ENCODE peak calls at places on chromosomes 4 and X, in seven cellular contexts. W, X, Y, F, K, R and C are unnamed samples.

GRCh38 chrX:148771440-148771839 is 271.0 kb downstream of the AFF2 start:
- DNase-seq in K (no peak), Y (no peak), W (peak; percentile 12), F (no peak), X (no peak), R (no peak), C (no peak)

GRCh38 chr4:154491731-154492249 is at the start of gene DCHS2:
- DNase-seq in Y (peak; percentile 53), X (peak; percentile 5), K (peak; percentile 26), W (peak; percentile 4), F (peak; percentile 53), R (peak; percentile 70), C (no peak)

GRCh38 chrX:45849261-45849660 is 648.6 kb upstream of the DIPK2B start:
- DNase-seq in K (no peak), W (peak; percentile 84), F (no peak), X (peak; percentile 85), Y (peak; percentile 30), R (no peak), C (peak; percentile 45)

GRCh38 chr4:97761760-97762512 is 381.3 kb downstream of the STPG2 start:
- DNase-seq in Y (peak; percentile 15), F (no peak), R (no peak), K (no peak), W (no peak), X (no peak), C (no peak)

GRCh38 chr4:105147226-105148151 is 813 bp downstream of the TET2 start:
- DNase-seq in F (peak; percentile 55), Y (peak; percentile 66), X (peak; percentile 22), K (peak; percentile 34), R (peak; percentile 61), W (peak; percentile 49), C (peak; percentile 27)

GRCh38 chr4:106048250-106048931 is 153.1 kb downstream of the NPNT start:
- DNase-seq in F (no peak), K (no peak), W (no peak), X (no peak), R (no peak), Y (peak; percentile 6), C (no peak)

GRCh38 chr4:23934223-23934622 is 44.4 kb upstream of the PPARGC1A start:
- DNase-seq in F (no peak), W (no peak), K (no peak), R (no peak), X (no peak), Y (no peak), C (no peak)

GRCh38 chrX:20361890-20362262 is 95.2 kb upstream of the RPS6KA3 start:
- DNase-seq in X (peak; percentile 63), K (no peak), Y (peak; percentile 25), R (no peak), W (no peak), F (no peak), C (no peak)

GRCh38 chr4:3205995-3206394 is 43.0 kb upstream of the MSANTD1 start:
- DNase-seq in R (peak; percentile 85), W (no peak), F (no peak), X (no peak), Y (no peak), K (no peak), C (no peak)

GRCh38 chr4:3204021-3204431 is 44.9 kb upstream of the MSANTD1 start:
- DNase-seq in W (no peak), R (no peak), K (peak; percentile 35), Y (no peak), F (no peak), X (no peak), C (no peak)

GRCh38 chr4:3207531-3208037 is 41.4 kb upstream of the MSANTD1 start:
- DNase-seq in Y (no peak), F (no peak), W (no peak), X (no peak), K (no peak), R (no peak), C (no peak)

GRCh38 chr4:3208826-3209225 is 40.1 kb upstream of the MSANTD1 start:
- DNase-seq in K (no peak), F (no peak), W (no peak), Y (no peak), X (no peak), R (no peak), C (no peak)

GRCh38 chr4:3206439-3207100 is 42.4 kb upstream of the MSANTD1 start:
- DNase-seq in Y (no peak), X (no peak), R (no peak), K (no peak), W (no peak), F (no peak), C (no peak)
- H3K36me3 ChIP-seq in Y (peaks cover 30% of the 10 kb centered on the region), X (peaks cover 8% of the 10 kb centered on the region), R (no peaks in the 10 kb centered on the region), K (no peaks in the 10 kb centered on the region), W (peaks cover 5% of the 10 kb centered on the region), F (peaks cover 10% of the 10 kb centered on the region), C (peaks cover 33% of the 10 kb centered on the region)

GRCh38 chrX:2389324-2389723 is 111.5 kb downstream of the DHRSX start:
- DNase-seq in R (no peak), Y (no peak), X (no peak), W (no peak), K (no peak), F (no peak), C (no peak)

GRCh38 chrX:2385224-2385623 is 115.6 kb downstream of the DHRSX start:
- DNase-seq in F (no peak), Y (no peak), W (peak; percentile 86), K (no peak), R (no peak), X (peak; percentile 22), C (no peak)

GRCh38 chrX:2390754-2391153 is 110.0 kb downstream of the DHRSX start:
- DNase-seq in W (no peak), Y (no peak), F (no peak), K (no peak), X (no peak), R (no peak), C (no peak)

GRCh38 chrX:2388669-2389068 is 112.1 kb downstream of the DHRSX start:
- DNase-seq in F (no peak), Y (no peak), K (no peak), X (no peak), W (no peak), R (no peak), C (no peak)

DNA sequence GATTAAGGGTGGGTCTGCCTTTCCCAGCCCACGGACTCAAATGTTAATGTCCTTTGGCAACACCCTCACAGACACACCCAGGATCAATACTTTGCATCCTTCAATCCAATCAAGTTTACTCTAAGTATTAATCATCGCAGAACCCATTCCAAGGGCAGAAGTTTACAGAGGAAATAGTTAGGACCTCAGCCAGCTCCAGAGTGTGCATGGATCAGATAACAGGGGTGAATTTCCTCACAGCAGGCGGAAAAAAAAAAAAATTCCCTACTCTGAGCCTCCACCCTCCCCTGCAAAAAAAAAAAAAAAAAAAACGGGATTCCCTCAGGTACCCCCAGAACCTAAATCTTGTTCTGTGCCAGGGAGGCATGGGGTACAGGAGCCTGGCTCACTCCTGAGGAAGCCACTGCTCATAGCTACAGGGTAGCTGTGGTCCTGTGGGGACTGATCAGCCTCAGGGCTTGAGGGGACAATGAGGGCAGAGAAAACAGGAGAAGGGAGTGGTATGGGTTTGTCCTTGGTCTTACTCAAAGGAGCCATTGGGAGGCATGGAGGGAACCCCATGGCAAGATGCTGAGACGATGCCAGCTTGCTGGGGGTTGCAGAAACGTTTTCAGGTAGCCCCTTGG is 113.0 kb downstream of the DHRSX start:
- DNase-seq in X (peak; percentile 39), F (no peak), Y (no peak), W (no peak), K (no peak), R (no peak), C (no peak)
- H3K27ac ChIP-seq in X (no peak overlapping the region), F (no peak overlapping the region), Y (no peak overlapping the region), W (no peak overlapping the region), K (no peak overlapping the region), R (no peak overlapping the region), C (no peak overlapping the region)

GRCh38 chr4:155665054-155665453 is 1.6 kb upstream of the GUCY1A1 start:
- DNase-seq in R (no peak), K (no peak), X (no peak), W (no peak), Y (no peak), F (no peak), C (no peak)

GRCh38 chr4:155672342-155672741 is 5.7 kb downstream of the GUCY1A1 start:
- DNase-seq in F (no peak), X (peak; percentile 45), Y (peak; percentile 19), W (no peak), K (no peak), R (no peak), C (no peak)

GRCh38 chr4:155673453-155673979 is 6.9 kb downstream of the GUCY1A1 start:
- DNase-seq in W (no peak), X (no peak), R (no peak), Y (no peak), K (no peak), F (no peak), C (no peak)

GRCh38 chr4:155666701-155667537 is at the start of gene GUCY1A1:
- DNase-seq in Y (peak; percentile 76), X (peak; percentile 51), K (peak; percentile 22), R (peak; percentile 63), F (peak; percentile 19), W (peak; percentile 32), C (no peak)

DNA sequence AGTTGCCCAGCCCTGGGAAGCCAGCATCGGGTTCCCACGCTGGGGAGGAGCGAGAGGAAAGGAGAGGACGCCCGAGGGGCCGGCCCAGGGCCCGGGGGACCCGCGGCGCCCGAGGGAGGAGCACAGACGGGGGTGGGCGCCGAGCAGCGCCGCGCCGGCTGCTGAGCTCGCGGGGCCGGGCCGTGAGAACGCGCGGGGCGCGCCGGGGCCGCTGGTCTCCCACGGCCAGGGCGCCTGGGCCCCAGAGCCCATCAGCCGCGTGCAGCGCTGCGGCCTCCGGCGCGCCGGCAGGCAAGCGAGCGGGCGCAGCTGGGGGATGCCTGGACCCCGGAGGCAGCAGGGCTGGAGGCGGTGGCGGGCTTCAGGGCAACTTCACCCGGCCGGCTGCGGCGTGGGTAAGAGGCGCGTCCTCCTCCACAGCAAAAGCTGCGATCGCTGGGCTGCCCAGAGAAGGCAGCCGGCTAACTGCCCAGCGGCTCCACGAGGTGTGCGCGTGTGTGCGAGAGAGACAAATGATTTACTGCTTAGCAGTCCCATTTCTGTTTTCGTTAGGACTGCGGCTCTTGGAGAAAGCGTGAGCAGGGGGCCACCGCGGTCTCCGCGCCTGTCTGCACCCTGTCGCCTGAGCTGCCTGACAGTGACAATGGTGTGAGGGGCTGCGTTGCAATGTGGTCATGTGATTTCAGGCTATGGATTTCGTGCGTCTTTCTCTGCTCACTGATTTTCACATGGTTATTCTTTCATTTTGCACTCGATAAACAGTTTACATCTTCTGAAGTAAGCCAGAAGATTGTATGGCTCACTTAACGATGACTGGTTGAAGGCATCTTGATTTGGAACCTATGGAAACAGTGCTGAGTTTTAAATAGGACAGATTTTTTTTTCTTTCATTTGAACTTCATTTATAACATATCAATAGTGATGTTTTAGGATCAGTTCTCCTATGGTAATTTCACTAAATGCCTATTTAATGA is 1.2 kb downstream of the GUCY1A1 start:
- DNase-seq in X (peak; percentile 45), W (peak; percentile 47), R (peak; percentile 66), F (peak; percentile 18), Y (peak; percentile 80), K (no peak), C (no peak)
- H3K4me3 ChIP-seq in X (peak overlapping the region; percentile 87), W (peak overlapping the region; percentile 31), R (peak overlapping the region; percentile 50), F (peak overlapping the region; percentile 42), Y (peak overlapping the region; percentile 91), K (peak overlapping the region; percentile 55), C (no peak overlapping the region)

DNA sequence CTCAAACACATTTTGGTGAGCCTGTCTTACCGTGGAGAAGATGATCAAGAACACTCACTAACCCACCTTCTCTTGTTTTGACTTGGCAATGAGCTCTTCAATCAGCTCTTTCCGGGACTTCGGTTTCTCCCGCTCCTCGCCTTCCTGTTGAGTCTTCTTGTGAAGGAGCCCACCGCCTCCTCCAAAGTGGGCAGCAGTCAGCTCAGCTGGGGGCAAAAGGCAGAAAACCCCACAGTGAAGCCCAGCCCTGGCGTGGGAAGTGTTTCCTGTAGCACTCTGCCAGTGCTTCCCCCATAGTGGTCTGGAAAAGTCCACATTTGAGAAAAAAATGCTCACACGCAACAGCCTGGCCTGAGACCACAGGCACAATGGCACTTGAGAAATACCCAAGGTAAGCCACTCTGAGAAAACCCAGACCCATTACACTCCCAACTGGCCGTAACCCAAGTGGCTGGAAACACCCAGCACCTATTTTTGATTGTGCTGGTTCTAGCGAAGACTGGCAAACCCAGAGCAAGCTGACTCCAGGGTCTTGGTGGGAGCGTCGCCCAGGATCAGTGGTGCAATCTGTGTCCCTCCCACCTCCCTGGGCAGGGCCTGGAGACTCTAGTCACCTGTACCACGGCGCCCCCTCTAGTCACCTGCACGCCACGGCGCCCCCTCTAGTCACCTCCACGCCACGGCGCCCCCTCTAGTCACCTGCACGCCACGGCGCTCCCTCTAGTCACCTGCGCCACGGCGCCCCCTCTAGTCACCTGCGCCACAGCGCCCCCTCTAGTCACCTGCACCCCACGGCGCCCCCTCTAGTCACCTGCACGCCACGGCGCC is 8.6 kb downstream of the NOP14 start:
- DNase-seq in W (no peak), F (peak; percentile 24), R (peak; percentile 48), K (no peak), Y (no peak), X (no peak), C (peak; percentile 44)
- H3K36me3 ChIP-seq in W (peaks cover 43% of the 10 kb centered on the region), F (peaks cover 16% of the 10 kb centered on the region), R (peaks cover 13% of the 10 kb centered on the region), K (no peaks in the 10 kb centered on the region), Y (peaks cover 51% of the 10 kb centered on the region), X (peaks cover 43% of the 10 kb centered on the region), C (peaks cover 71% of the 10 kb centered on the region)